ENCODE peak calls at places on chromosome 21, in six cellular contexts. L, K, A, Y, V and Z are unnamed samples.

GRCh38 chr21:45880097-45881068 is 101.2 kb upstream of the COL6A1 start:
- DNase-seq in L (peak; percentile 50), K (peak; percentile 38), A (peak; percentile 84), Y (peak; percentile 50), V (peak; percentile 78), Z (peak; percentile 44)

GRCh38 chr21:33875026-33875695 is 40.4 kb downstream of the ATP5PO start:
- DNase-seq in L (no peak), K (no peak), A (no peak), Y (no peak), V (peak; percentile 12), Z (no peak)

GRCh38 chr21:27196651-27197050 is 229.8 kb upstream of the ADAMTS5 start:
- DNase-seq in L (no peak), K (no peak), A (peak; percentile 6), Y (no peak), V (no peak), Z (no peak)

GRCh38 chr21:38810034-38810825 is 4.5 kb downstream of the ETS2 start:
- DNase-seq in L (no peak), K (no peak), A (no peak), Y (no peak), V (no peak), Z (no peak)

GRCh38 chr21:43676391-43676790 is 17.0 kb downstream of the RRP1B start:
- DNase-seq in L (no peak), K (no peak), A (no peak), Y (no peak), V (no peak), Z (no peak)

GRCh38 chr21:35057428-35057827 is 8.3 kb upstream of the RUNX1 start:
- DNase-seq in L (no peak), K (no peak), A (no peak), Y (no peak), V (no peak), Z (no peak)

GRCh38 chr21:42798106-42798505 is 81.2 kb downstream of the WDR4 start:
- DNase-seq in L (no peak), K (no peak), A (no peak), Y (no peak), V (no peak), Z (no peak)

GRCh38 chr21:46207006-46207919 is 21.3 kb downstream of the LSS start:
- DNase-seq in L (no peak), K (no peak), A (no peak), Y (no peak), V (peak; percentile 38), Z (no peak)

GRCh38 chr21:40615503-40616376 is 231.2 kb downstream of the DSCAM start:
- DNase-seq in L (no peak), K (no peak), A (peak; percentile 52), Y (no peak), V (no peak), Z (no peak)